ENCODE peak calls at places on chromosomes 12 and 14, in nine cellular contexts. O, J, Y, U, L, H, E, W and R are unnamed samples.

GRCh38 chr12:51389302-51389999 is 1.8 kb downstream of the GALNT6 start:
- DNase-seq in O (no peak), J (no peak), Y (no peak), U (no peak), L (peak), H (peak), E (no peak), W (no peak), R (no peak)

GRCh38 chr14:53596845-53597525 is 359.6 kb downstream of the BMP4 start:
- DNase-seq in O (no peak), J (no peak), Y (no peak), U (no peak), L (no peak), H (peak), E (no peak), W (no peak), R (no peak)

GRCh38 chr14:63654346-63654745 is 12.7 kb upstream of the WDR89 start:
- DNase-seq in O (no peak), J (no peak), Y (no peak), U (no peak), L (no peak), H (peak), E (no peak), W (no peak), R (no peak)

GRCh38 chr12:2937500-2937899 is 21.7 kb upstream of the TEAD4 start:
- DNase-seq in O (no peak), J (no peak), Y (no peak), U (no peak), L (no peak), H (no peak), E (no peak), W (no peak), R (no peak)

GRCh38 chr14:104294628-104294982 is 156.2 kb downstream of the KIF26A start:
- DNase-seq in O (peak), J (no peak), Y (no peak), U (peak), L (no peak), H (no peak), E (no peak), W (no peak), R (no peak)

GRCh38 chr14:102926104-102926503 is 3.6 kb downstream of the AMN start:
- DNase-seq in O (no peak), J (no peak), Y (no peak), U (no peak), L (no peak), H (no peak), E (no peak), W (no peak), R (no peak)

GRCh38 chr12:96889273-96889933 is 17.7 kb upstream of the NEDD1 start:
- DNase-seq in O (no peak), J (no peak), Y (no peak), U (no peak), L (peak), H (peak), E (no peak), W (no peak), R (no peak)

GRCh38 chr12:121128908-121129704 is 3.6 kb upstream of the P2RX7 start:
- DNase-seq in O (peak), J (peak), Y (peak), U (no peak), L (no peak), H (peak), E (peak), W (peak), R (peak)

GRCh38 chr12:50806176-50806575 is 36.5 kb upstream of the TMPRSS12 start:
- DNase-seq in O (no peak), J (peak), Y (no peak), U (no peak), L (no peak), H (peak), E (no peak), W (no peak), R (no peak)

GRCh38 chr14:20580242-20580641 is 7.6 kb downstream of the RNASE11 start:
- DNase-seq in O (no peak), J (no peak), Y (no peak), U (no peak), L (no peak), H (no peak), E (no peak), W (no peak), R (no peak)

GRCh38 chr14:104113631-104114420 is 24.6 kb upstream of the KIF26A start:
- DNase-seq in O (peak), J (no peak), Y (no peak), U (no peak), L (no peak), H (no peak), E (no peak), W (no peak), R (no peak)

GRCh38 chr14:35438910-35439713 is 34.6 kb upstream of the NFKBIA start:
- DNase-seq in O (no peak), J (peak), Y (peak), U (no peak), L (no peak), H (no peak), E (no peak), W (no peak), R (no peak)

GRCh38 chr14:51000566-51000965 is 56.3 kb upstream of the PYGL start:
- DNase-seq in O (no peak), J (no peak), Y (no peak), U (no peak), L (no peak), H (no peak), E (no peak), W (no peak), R (no peak)

GRCh38 chr12:71799105-71799504 is 40.5 kb upstream of the TBC1D15 start:
- DNase-seq in O (no peak), J (no peak), Y (no peak), U (no peak), L (no peak), H (peak), E (no peak), W (no peak), R (no peak)

GRCh38 chr12:24537241-24537860 is 411.6 kb downstream of the BCAT1 start:
- DNase-seq in O (no peak), J (no peak), Y (no peak), U (no peak), L (no peak), H (peak), E (no peak), W (no peak), R (no peak)

GRCh38 chr12:62764251-62764650 is 170.7 kb downstream of the PPM1H start:
- DNase-seq in O (no peak), J (no peak), Y (no peak), U (no peak), L (no peak), H (no peak), E (no peak), W (no peak), R (no peak)

GRCh38 chr14:49820176-49820575 is 32.4 kb downstream of the NEMF start:
- DNase-seq in O (no peak), J (no peak), Y (no peak), U (no peak), L (no peak), H (no peak), E (no peak), W (no peak), R (no peak)

GRCh38 chr12:112664569-112664968 is 127.0 kb upstream of the RPH3A start:
- DNase-seq in O (no peak), J (no peak), Y (peak), U (no peak), L (no peak), H (peak), E (no peak), W (no peak), R (peak)

GRCh38 chr12:56258068-56258819 is at the start of gene ANKRD52:
- DNase-seq in O (peak), J (peak), Y (peak), U (peak), L (peak), H (peak), E (peak), W (peak), R (peak)

GRCh38 chr12:14618990-14619389 is 51.3 kb upstream of the PLBD1 start:
- DNase-seq in O (no peak), J (no peak), Y (peak), U (peak), L (no peak), H (peak), E (no peak), W (no peak), R (no peak)

GRCh38 chr12:98532687-98533304 is 17.4 kb downstream of the TMPO start:
- DNase-seq in O (no peak), J (peak), Y (peak), U (peak), L (peak), H (peak), E (no peak), W (no peak), R (no peak)

GRCh38 chr12:49279706-49280159 is 14.9 kb downstream of the TUBA1C start:
- DNase-seq in O (no peak), J (peak), Y (no peak), U (peak), L (no peak), H (no peak), E (no peak), W (no peak), R (no peak)

GRCh38 chr12:14694145-14694544 is 2.3 kb downstream of the GUCY2C start:
- DNase-seq in O (no peak), J (no peak), Y (no peak), U (no peak), L (no peak), H (no peak), E (no peak), W (no peak), R (no peak)

GRCh38 chr14:64684091-64684490 is 20.1 kb upstream of the PLEKHG3 start:
- DNase-seq in O (no peak), J (peak), Y (no peak), U (peak), L (no peak), H (peak), E (no peak), W (no peak), R (no peak)

GRCh38 chr12:40820794-40821484 is 128.7 kb downstream of the CNTN1 start:
- DNase-seq in O (no peak), J (no peak), Y (no peak), U (peak), L (no peak), H (no peak), E (no peak), W (no peak), R (no peak)

GRCh38 chr12:105013892-105014291 is 27.8 kb downstream of the NOPCHAP1 start:
- DNase-seq in O (no peak), J (no peak), Y (no peak), U (peak), L (no peak), H (peak), E (no peak), W (no peak), R (no peak)